ENCODE peak calls at places on chromosome 11, in nine cellular contexts. I is psoas muscle; J is left ventricle myocardium inferior; G is right cardiac atrium; F is GM23248; N is CD8-positive, alpha-beta memory T cell; P is stomach; Z is thoracic aorta; Q is naive thymus-derived CD4-positive, alpha-beta T cell. R is an unnamed sample.
A peak's percentile ranks its signal among the peaks of the same experiment; 100 is the strongest.

GRCh38 chr11:6414874-6415328 is 4.0 kb downstream of the APBB1 start:
- DNase-seq in P (no peak), Q (no peak), J (no peak), I (no peak), F (no peak), Z (no peak), G (no peak), N (no peak), R (no peak)

GRCh38 chr11:79809487-79809886 is 368.7 kb upstream of the TENM4 start:
- DNase-seq in P (no peak), Z (no peak), Q (no peak), N (no peak), J (no peak), G (no peak), F (no peak), I (no peak), R (no peak)

GRCh38 chr11:60863550-60864521 is 3.5 kb upstream of the ZP1 start:
- DNase-seq in P (no peak), F (no peak), G (peak; percentile 19), J (no peak), I (peak; percentile 19), Z (no peak), N (no peak), Q (no peak), R (no peak)

GRCh38 chr11:128705124-128705920 is 11.4 kb downstream of the FLI1 start:
- DNase-seq in J (no peak), Q (no peak), G (no peak), N (no peak), Z (no peak), F (no peak), I (no peak), P (no peak), R (no peak)

GRCh38 chr11:2531277-2531986 is 86.6 kb downstream of the KCNQ1 start:
- DNase-seq in G (peak; percentile 92), J (peak; percentile 81), P (peak; percentile 84), I (peak; percentile 84), F (peak; percentile 64), Q (peak; percentile 32), Z (no peak), N (peak; percentile 61), R (peak; percentile 47)

GRCh38 chr11:67422894-67423293 is 5.4 kb upstream of the RPS6KB2 start:
- DNase-seq in Q (no peak), I (no peak), Z (no peak), P (no peak), G (no peak), N (no peak), F (no peak), J (no peak), R (no peak)

GRCh38 chr11:44604171-44604581 is 38.7 kb downstream of the CD82 start:
- DNase-seq in P (no peak), J (no peak), G (no peak), F (peak; percentile 56), Q (no peak), Z (peak; percentile 41), I (no peak), N (no peak), R (no peak)

GRCh38 chr11:95849087-95849825 is 59.0 kb downstream of the CEP57 start:
- DNase-seq in Z (no peak), I (peak; percentile 51), N (no peak), P (peak; percentile 41), G (peak; percentile 40), F (peak; percentile 84), J (peak; percentile 18), Q (peak; percentile 2), R (no peak)

GRCh38 chr11:43021466-43021865 is 290.3 kb upstream of the API5 start:
- DNase-seq in I (no peak), Z (no peak), G (no peak), F (no peak), P (no peak), J (no peak), N (no peak), Q (no peak), R (no peak)

GRCh38 chr11:35380603-35381002 is 38.8 kb downstream of the SLC1A2 start:
- DNase-seq in F (no peak), J (no peak), Z (no peak), N (no peak), P (no peak), G (no peak), I (no peak), Q (no peak), R (no peak)

GRCh38 chr11:16899708-16900107 is 114.5 kb downstream of the PLEKHA7 start:
- DNase-seq in G (no peak), F (no peak), Q (no peak), J (no peak), Z (no peak), P (no peak), N (no peak), I (no peak), R (no peak)
- H3K4me1 ChIP-seq in G (peaks cover 9% of the 10 kb centered on the region), F (no peaks in the 10 kb centered on the region), Q (no peaks in the 10 kb centered on the region), J (peaks cover 72% of the 10 kb centered on the region), Z (no peaks in the 10 kb centered on the region), P (peaks cover 53% of the 10 kb centered on the region), N (no peaks in the 10 kb centered on the region), I (no peaks in the 10 kb centered on the region), R (no peaks in the 10 kb centered on the region)

DNA sequence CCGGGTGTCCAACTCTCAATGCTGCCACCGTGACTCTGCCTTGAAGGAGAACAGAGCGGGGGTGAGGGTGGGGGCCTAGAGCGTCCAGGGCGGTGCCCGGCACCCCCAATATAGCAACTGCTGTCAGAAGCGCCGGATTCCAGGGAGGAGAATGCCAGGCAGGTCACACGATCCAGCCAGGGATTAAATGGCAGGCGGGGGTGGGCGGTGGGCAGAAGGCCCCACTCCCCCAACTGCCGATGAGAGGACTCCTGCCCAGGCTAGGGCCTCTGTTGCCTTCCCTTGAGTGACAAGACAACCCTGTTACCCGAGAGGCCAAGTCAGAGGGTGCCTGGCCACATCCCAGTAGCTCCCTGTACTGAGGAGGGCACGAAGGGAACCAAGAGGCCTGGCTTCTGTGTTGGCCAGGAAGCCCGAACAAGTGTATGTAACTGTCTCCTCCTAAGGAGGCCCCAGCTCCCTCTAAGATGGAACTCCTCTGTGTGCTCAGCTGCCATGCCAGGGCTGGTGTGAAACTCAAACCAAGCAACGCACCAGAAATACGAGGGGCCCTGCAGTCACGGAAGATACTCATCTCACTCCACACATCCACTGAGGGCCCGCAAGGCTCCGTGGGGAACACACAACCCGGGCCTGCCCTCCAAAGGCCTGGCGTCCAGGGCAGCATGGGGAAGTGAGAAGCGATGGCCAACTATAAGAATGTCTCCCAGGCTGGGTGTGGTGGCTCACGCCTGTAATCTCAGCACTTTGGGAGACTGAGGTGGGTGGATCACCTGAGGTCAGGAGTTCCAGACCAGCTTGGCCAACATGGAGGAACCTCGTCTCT is 3.0 kb downstream of the PACSIN3 start:
- DNase-seq in F (no peak), Q (no peak), I (peak; percentile 90), P (no peak), N (no peak), G (no peak), J (peak; percentile 54), Z (no peak), R (no peak)
- H3K4me1 ChIP-seq in F (no peaks in the 10 kb centered on the region), Q (peaks cover 7% of the 10 kb centered on the region), I (peaks cover 60% of the 10 kb centered on the region), P (peaks cover 68% of the 10 kb centered on the region), N (peaks cover 13% of the 10 kb centered on the region), G (no peaks in the 10 kb centered on the region), J (peaks cover 97% of the 10 kb centered on the region), Z (peaks cover 37% of the 10 kb centered on the region), R (peaks cover 16% of the 10 kb centered on the region)

GRCh38 chr11:34055218-34056000 is 3.9 kb downstream of the CAPRIN1 start:
- DNase-seq in P (no peak), J (no peak), Q (no peak), G (no peak), F (no peak), I (no peak), Z (no peak), N (no peak), R (no peak)

GRCh38 chr11:34053161-34053686 is 1.7 kb downstream of the CAPRIN1 start:
- DNase-seq in F (peak; percentile 91), Q (peak; percentile 71), Z (peak; percentile 28), G (peak; percentile 87), N (peak; percentile 76), I (peak; percentile 78), J (peak; percentile 72), P (peak; percentile 77), R (peak; percentile 78)

GRCh38 chr11:34052036-34052607 is 591 bp downstream of the CAPRIN1 start:
- DNase-seq in I (peak; percentile 96), P (peak; percentile 93), Q (peak; percentile 76), G (peak; percentile 97), F (peak; percentile 94), J (peak; percentile 94), Z (peak; percentile 32), N (peak; percentile 82), R (peak; percentile 83)

GRCh38 chr11:34052608-34053160 is 1.2 kb downstream of the CAPRIN1 start:
- DNase-seq in Q (no peak), P (peak; percentile 29), G (peak; percentile 71), I (peak; percentile 64), F (peak; percentile 54), J (peak; percentile 21), N (peak; percentile 5), Z (no peak), R (peak; percentile 59)

DNA sequence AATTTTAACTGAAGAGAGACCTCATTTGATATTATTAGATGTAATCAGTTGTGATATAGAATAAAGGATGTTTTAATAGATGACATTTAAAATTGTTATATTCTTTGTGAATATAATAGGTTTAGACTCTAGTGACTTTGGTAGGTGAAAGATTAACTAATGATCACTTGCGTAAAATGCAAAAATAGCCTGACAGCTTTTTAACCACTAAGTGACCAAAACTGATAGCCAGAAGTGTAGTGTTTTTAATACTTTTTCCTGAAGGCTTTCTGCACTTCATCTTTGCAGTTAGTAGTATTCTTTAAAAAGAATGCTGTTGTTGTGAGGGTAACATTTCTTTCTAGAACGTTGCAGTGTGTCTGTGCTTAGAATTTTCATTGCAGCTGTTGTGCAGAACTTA is 5.1 kb downstream of the CAPRIN1 start:
- DNase-seq in F (no peak), N (no peak), G (no peak), Q (no peak), Z (no peak), J (no peak), P (no peak), I (no peak), R (no peak)
- H3K4me1 ChIP-seq in F (peaks cover 33% of the 10 kb centered on the region), N (peaks cover 59% of the 10 kb centered on the region), G (no peaks in the 10 kb centered on the region), Q (peaks cover 35% of the 10 kb centered on the region), Z (peaks cover 70% of the 10 kb centered on the region), J (peaks cover 95% of the 10 kb centered on the region), P (peaks cover 74% of the 10 kb centered on the region), I (peaks cover 65% of the 10 kb centered on the region), R (peaks cover 62% of the 10 kb centered on the region)

GRCh38 chr11:69641681-69642548 is 959 bp downstream of the CCND1 start:
- DNase-seq in Z (no peak), Q (no peak), F (peak; percentile 65), J (no peak), I (no peak), G (peak; percentile 69), N (no peak), P (no peak), R (no peak)

GRCh38 chr11:69642549-69642912 is 1.6 kb downstream of the CCND1 start:
- DNase-seq in Q (peak; percentile 8), Z (no peak), P (peak; percentile 52), F (peak; percentile 59), G (peak; percentile 82), I (no peak), J (peak; percentile 38), N (peak; percentile 29), R (no peak)

GRCh38 chr11:69643646-69644045 is 2.7 kb downstream of the CCND1 start:
- DNase-seq in P (no peak), N (no peak), J (no peak), Z (no peak), F (peak; percentile 44), G (no peak), I (no peak), Q (no peak), R (no peak)

GRCh38 chr11:69644071-69644961 is 3.4 kb downstream of the CCND1 start:
- DNase-seq in Q (no peak), J (peak; percentile 82), Z (no peak), G (peak; percentile 95), P (peak; percentile 87), F (peak; percentile 93), I (peak; percentile 70), N (no peak), R (no peak)

GRCh38 chr11:69642913-69643632 is 2.1 kb downstream of the CCND1 start:
- DNase-seq in F (peak; percentile 89), P (peak; percentile 85), Q (peak; percentile 66), N (peak; percentile 65), J (peak; percentile 82), Z (no peak), G (peak; percentile 93), I (peak; percentile 84), R (peak; percentile 87)
- H3K4me1 ChIP-seq in F (peaks cover 7% of the 10 kb centered on the region), P (peaks cover 73% of the 10 kb centered on the region), Q (peaks cover 21% of the 10 kb centered on the region), N (peaks cover 30% of the 10 kb centered on the region), J (peaks cover 97% of the 10 kb centered on the region), Z (peaks cover 41% of the 10 kb centered on the region), G (peaks cover 3% of the 10 kb centered on the region), I (peaks cover 20% of the 10 kb centered on the region), R (peaks cover 30% of the 10 kb centered on the region)